ENCODE peak calls at places on chromosomes 13 and 19, in seven cellular contexts. One of them, this sample, is unnamed.

GRCh38 chr13:48505597-48506091 is 27.2 kb downstream of the RCBTB2 start:
- DNase-seq in tibial artery: peak; percentile 65
- DNase-seq in uterus: no peak
- DNase-seq in psoas muscle: no peak
- DNase-seq in right lobe of liver: no peak
- DNase-seq in upper lobe of right lung: no peak
- DNase-seq in K562: no peak
- DNase-seq in this sample: peak; percentile 8

GRCh38 chr13:42754801-42755513 is 26.4 kb upstream of the FAM216B start:
- DNase-seq in tibial artery: no peak
- DNase-seq in uterus: no peak
- DNase-seq in psoas muscle: no peak
- DNase-seq in right lobe of liver: no peak
- DNase-seq in upper lobe of right lung: no peak
- DNase-seq in K562: no peak
- DNase-seq in this sample: no peak

GRCh38 chr13:23856008-23856750 is 33.0 kb downstream of the MIPEP start:
- DNase-seq in tibial artery: no peak
- DNase-seq in uterus: no peak
- DNase-seq in psoas muscle: no peak
- DNase-seq in right lobe of liver: no peak
- DNase-seq in upper lobe of right lung: no peak
- DNase-seq in K562: no peak
- DNase-seq in this sample: no peak

GRCh38 chr13:72457151-72457550 is 270.3 kb downstream of the MZT1 start:
- DNase-seq in tibial artery: no peak
- DNase-seq in uterus: no peak
- DNase-seq in psoas muscle: no peak
- DNase-seq in right lobe of liver: no peak
- DNase-seq in upper lobe of right lung: no peak
- DNase-seq in K562: no peak
- DNase-seq in this sample: no peak

GRCh38 chr19:31271569-31271911 is 77.7 kb downstream of the TSHZ3 start:
- DNase-seq in tibial artery: no peak
- DNase-seq in uterus: no peak
- DNase-seq in psoas muscle: no peak
- DNase-seq in right lobe of liver: no peak
- DNase-seq in upper lobe of right lung: no peak
- DNase-seq in K562: no peak
- DNase-seq in this sample: no peak

GRCh38 chr19:45753548-45753947 is 15.5 kb downstream of the SIX5 start:
- DNase-seq in tibial artery: no peak
- DNase-seq in uterus: no peak
- DNase-seq in psoas muscle: no peak
- DNase-seq in right lobe of liver: no peak
- DNase-seq in upper lobe of right lung: no peak
- DNase-seq in K562: no peak
- DNase-seq in this sample: no peak

GRCh38 chr19:41376241-41376997 is at the start of gene TMEM91:
- DNase-seq in tibial artery: peak; percentile 72
- DNase-seq in uterus: peak; percentile 62
- DNase-seq in psoas muscle: peak; percentile 65
- DNase-seq in right lobe of liver: no peak
- DNase-seq in upper lobe of right lung: peak; percentile 80
- DNase-seq in K562: no peak
- DNase-seq in this sample: no peak

GRCh38 chr13:42355118-42355840 is 83.3 kb downstream of the AKAP11 start:
- DNase-seq in tibial artery: no peak
- DNase-seq in uterus: no peak
- DNase-seq in psoas muscle: no peak
- DNase-seq in right lobe of liver: no peak
- DNase-seq in upper lobe of right lung: no peak
- DNase-seq in K562: no peak
- DNase-seq in this sample: no peak

GRCh38 chr13:65929436-65929835 is 1300.7 kb downstream of the PCDH9 start:
- DNase-seq in tibial artery: no peak
- DNase-seq in uterus: no peak
- DNase-seq in psoas muscle: no peak
- DNase-seq in right lobe of liver: no peak
- DNase-seq in upper lobe of right lung: no peak
- DNase-seq in K562: no peak
- DNase-seq in this sample: peak; percentile 37

GRCh38 chr13:95452376-95452775 is 100.1 kb upstream of the CLDN10 start:
- DNase-seq in tibial artery: no peak
- DNase-seq in uterus: no peak
- DNase-seq in psoas muscle: no peak
- DNase-seq in right lobe of liver: no peak
- DNase-seq in upper lobe of right lung: no peak
- DNase-seq in K562: no peak
- DNase-seq in this sample: no peak

GRCh38 chr19:20840371-20840770 is 64.3 kb downstream of the ZNF66 start:
- DNase-seq in tibial artery: no peak
- DNase-seq in uterus: no peak
- DNase-seq in psoas muscle: no peak
- DNase-seq in right lobe of liver: no peak
- DNase-seq in upper lobe of right lung: no peak
- DNase-seq in K562: no peak
- DNase-seq in this sample: no peak

GRCh38 chr19:15684828-15685227 is 11.9 kb downstream of the CYP4F12 start:
- DNase-seq in tibial artery: no peak
- DNase-seq in uterus: no peak
- DNase-seq in psoas muscle: no peak
- DNase-seq in right lobe of liver: no peak
- DNase-seq in upper lobe of right lung: no peak
- DNase-seq in K562: peak; percentile 40
- DNase-seq in this sample: no peak

GRCh38 chr19:18896421-18896841 is 473 bp upstream of the CERS1 start:
- DNase-seq in tibial artery: no peak
- DNase-seq in uterus: no peak
- DNase-seq in psoas muscle: no peak
- DNase-seq in right lobe of liver: no peak
- DNase-seq in upper lobe of right lung: no peak
- DNase-seq in K562: no peak
- DNase-seq in this sample: no peak

GRCh38 chr19:16326401-16327130 is 1.9 kb downstream of the KLF2 start:
- DNase-seq in tibial artery: no peak
- DNase-seq in uterus: no peak
- DNase-seq in psoas muscle: peak; percentile 66
- DNase-seq in right lobe of liver: peak; percentile 54
- DNase-seq in upper lobe of right lung: peak; percentile 68
- DNase-seq in K562: no peak
- DNase-seq in this sample: no peak

GRCh38 chr13:99982741-99983400 is 1.3 kb downstream of the ZIC2 start:
- DNase-seq in tibial artery: no peak
- DNase-seq in uterus: no peak
- DNase-seq in psoas muscle: no peak
- DNase-seq in right lobe of liver: no peak
- DNase-seq in upper lobe of right lung: no peak
- DNase-seq in K562: no peak
- DNase-seq in this sample: no peak

GRCh38 chr19:45677351-45678230 is 9.6 kb downstream of the GIPR start:
- DNase-seq in tibial artery: peak; percentile 50
- DNase-seq in uterus: peak; percentile 47
- DNase-seq in psoas muscle: peak; percentile 64
- DNase-seq in right lobe of liver: peak; percentile 51
- DNase-seq in upper lobe of right lung: peak; percentile 95
- DNase-seq in K562: peak; percentile 57
- DNase-seq in this sample: no peak

GRCh38 chr19:45294291-45295029 is 28.2 kb downstream of the CKM start:
- DNase-seq in tibial artery: no peak
- DNase-seq in uterus: no peak
- DNase-seq in psoas muscle: peak; percentile 76
- DNase-seq in right lobe of liver: peak; percentile 95
- DNase-seq in upper lobe of right lung: no peak
- DNase-seq in K562: no peak
- DNase-seq in this sample: no peak

GRCh38 chr13:60398438-60398891 is 1.4 kb downstream of the TDRD3 start:
- DNase-seq in tibial artery: no peak
- DNase-seq in uterus: no peak
- DNase-seq in psoas muscle: no peak
- DNase-seq in right lobe of liver: no peak
- DNase-seq in upper lobe of right lung: no peak
- DNase-seq in K562: no peak
- DNase-seq in this sample: no peak

GRCh38 chr19:17081672-17082630 is 6.4 kb downstream of the MYO9B start:
- DNase-seq in tibial artery: peak; percentile 82
- DNase-seq in uterus: peak; percentile 50
- DNase-seq in psoas muscle: no peak
- DNase-seq in right lobe of liver: no peak
- DNase-seq in upper lobe of right lung: no peak
- DNase-seq in K562: no peak
- DNase-seq in this sample: no peak

GRCh38 chr19:10320602-10321416 is 5.0 kb upstream of the FDX2 start:
- DNase-seq in tibial artery: no peak
- DNase-seq in uterus: no peak
- DNase-seq in psoas muscle: no peak
- DNase-seq in right lobe of liver: no peak
- DNase-seq in upper lobe of right lung: no peak
- DNase-seq in K562: no peak
- DNase-seq in this sample: no peak

GRCh38 chr13:30551194-30551593 is 66.5 kb upstream of the USPL1 start:
- DNase-seq in tibial artery: no peak
- DNase-seq in uterus: no peak
- DNase-seq in psoas muscle: no peak
- DNase-seq in right lobe of liver: no peak
- DNase-seq in upper lobe of right lung: no peak
- DNase-seq in K562: no peak
- DNase-seq in this sample: no peak

GRCh38 chr13:89923731-89924130 is 1423.8 kb upstream of the MIR17HG start:
- DNase-seq in tibial artery: no peak
- DNase-seq in uterus: no peak
- DNase-seq in psoas muscle: no peak
- DNase-seq in right lobe of liver: no peak
- DNase-seq in upper lobe of right lung: no peak
- DNase-seq in K562: no peak
- DNase-seq in this sample: peak; percentile 8

GRCh38 chr13:91346848-91347211 is 657 bp upstream of the MIR17HG start:
- DNase-seq in tibial artery: no peak
- DNase-seq in uterus: no peak
- DNase-seq in psoas muscle: no peak
- DNase-seq in right lobe of liver: no peak
- DNase-seq in upper lobe of right lung: no peak
- DNase-seq in K562: peak; percentile 71
- DNase-seq in this sample: no peak

GRCh38 chr13:76438050-76438449 is 448.2 kb downstream of the KCTD12 start:
- DNase-seq in tibial artery: no peak
- DNase-seq in uterus: no peak
- DNase-seq in psoas muscle: no peak
- DNase-seq in right lobe of liver: no peak
- DNase-seq in upper lobe of right lung: no peak
- DNase-seq in K562: no peak
- DNase-seq in this sample: peak; percentile 44
- H3K4me3 ChIP-seq in tibial artery: no peak overlapping the region
- H3K4me3 ChIP-seq in uterus: no peak overlapping the region
- H3K4me3 ChIP-seq in psoas muscle: no peak overlapping the region
- H3K4me3 ChIP-seq in right lobe of liver: no peak overlapping the region
- H3K4me3 ChIP-seq in upper lobe of right lung: no peak overlapping the region
- H3K4me3 ChIP-seq in K562: no peak overlapping the region
- H3K4me3 ChIP-seq in this sample: no peak overlapping the region

DNA sequence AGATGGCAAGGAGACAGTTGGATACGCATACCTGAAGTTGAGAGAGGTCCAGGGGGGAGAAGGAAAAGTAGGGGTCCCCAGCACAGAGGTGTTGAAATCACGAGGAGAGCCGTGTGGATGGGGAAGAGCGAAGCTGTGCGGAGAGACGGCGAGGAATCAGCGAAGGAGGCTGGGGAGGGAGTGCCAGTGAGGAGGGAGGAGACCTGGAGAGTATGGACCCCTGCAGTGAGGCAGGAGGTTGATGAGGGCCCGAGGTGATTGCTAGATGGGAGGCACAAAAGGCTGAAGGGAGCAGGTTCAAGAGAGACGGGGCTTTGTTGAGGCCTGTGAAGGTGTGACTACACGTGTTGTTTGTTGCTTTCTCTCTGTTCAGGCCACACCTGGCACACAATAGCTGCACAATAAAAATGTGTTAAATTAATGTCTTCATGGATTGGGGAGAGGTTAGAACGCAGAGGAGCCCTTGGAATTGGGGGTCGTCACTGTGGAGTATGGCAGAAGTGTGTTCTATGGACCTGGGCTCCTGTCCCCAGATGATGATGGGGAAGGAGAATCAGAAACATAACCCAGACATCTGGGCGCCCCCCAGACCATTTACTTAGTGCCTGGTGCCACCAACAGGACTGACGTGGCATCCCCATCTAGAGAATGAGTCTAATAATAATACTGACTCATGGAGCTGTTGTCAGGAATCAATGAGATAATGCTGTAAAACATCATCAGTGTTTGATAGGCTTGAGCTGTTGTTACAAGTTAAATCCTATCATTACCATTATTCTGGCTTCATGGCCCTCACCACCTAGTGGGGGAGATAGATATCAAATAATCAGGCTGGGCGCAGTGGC is 137.5 kb downstream of the SIPA1L3 start:
- DNase-seq in tibial artery: no peak
- DNase-seq in uterus: no peak
- DNase-seq in psoas muscle: no peak
- DNase-seq in right lobe of liver: no peak
- DNase-seq in upper lobe of right lung: no peak
- DNase-seq in K562: no peak
- DNase-seq in this sample: no peak
- TF ChIP-seq CTCF in tibial artery: no peak
- TF ChIP-seq CTCF in uterus: no peak
- TF ChIP-seq CTCF in psoas muscle: no peak
- TF ChIP-seq CTCF in right lobe of liver: no peak
- TF ChIP-seq CTCF in upper lobe of right lung: no peak
- TF ChIP-seq CTCF in K562: peak; percentile 16
- TF ChIP-seq CTCF in this sample: no peak

GRCh38 chr19:29876414-29876813 is 64.6 kb downstream of the CCNE1 start:
- DNase-seq in tibial artery: no peak
- DNase-seq in uterus: no peak
- DNase-seq in psoas muscle: no peak
- DNase-seq in right lobe of liver: no peak
- DNase-seq in upper lobe of right lung: no peak
- DNase-seq in K562: no peak
- DNase-seq in this sample: no peak
- H3K9me3 ChIP-seq in tibial artery: no peaks in the 10 kb centered on the region
- H3K9me3 ChIP-seq in uterus: no peaks in the 10 kb centered on the region
- H3K9me3 ChIP-seq in psoas muscle: no peaks in the 10 kb centered on the region
- H3K9me3 ChIP-seq in right lobe of liver: no peaks in the 10 kb centered on the region
- H3K9me3 ChIP-seq in upper lobe of right lung: no peaks in the 10 kb centered on the region
- H3K9me3 ChIP-seq in K562: no peaks in the 10 kb centered on the region
- H3K9me3 ChIP-seq in this sample: no peaks in the 10 kb centered on the region

DNA sequence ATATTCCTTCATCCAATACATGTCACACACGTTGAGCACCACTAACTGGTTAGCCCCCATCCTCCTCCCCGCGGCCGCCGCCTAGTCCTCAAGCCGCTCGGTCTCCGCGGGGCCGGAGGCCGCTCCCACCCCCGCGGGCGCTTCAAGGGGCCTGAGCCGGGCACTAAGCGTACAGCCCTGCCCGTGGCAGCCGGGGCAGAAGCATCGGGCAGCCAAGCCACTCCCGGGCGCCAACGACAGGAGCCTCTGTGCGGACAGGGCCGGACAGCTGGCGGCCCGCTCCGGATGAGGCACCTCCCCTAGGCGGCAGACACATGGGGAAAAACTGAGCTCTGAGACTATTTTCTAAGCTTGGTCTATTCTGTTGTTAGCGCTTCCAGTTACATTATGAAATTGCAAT is 2.8 kb upstream of the ZNF543 start:
- DNase-seq in tibial artery: no peak
- DNase-seq in uterus: no peak
- DNase-seq in psoas muscle: peak; percentile 71
- DNase-seq in right lobe of liver: no peak
- DNase-seq in upper lobe of right lung: no peak
- DNase-seq in K562: no peak
- DNase-seq in this sample: no peak
- H3K4me3 ChIP-seq in tibial artery: no peak overlapping the region
- H3K4me3 ChIP-seq in uterus: no peak overlapping the region
- H3K4me3 ChIP-seq in psoas muscle: peak overlapping the region; percentile 54
- H3K4me3 ChIP-seq in right lobe of liver: no peak overlapping the region
- H3K4me3 ChIP-seq in upper lobe of right lung: no peak overlapping the region
- H3K4me3 ChIP-seq in K562: no peak overlapping the region
- H3K4me3 ChIP-seq in this sample: peak overlapping the region; percentile 36

This sample was measured in AG04450.